ENCODE peak calls at places on chromosomes 13 and 19, in ten cellular contexts. H, T, N, W, L, U, O, S, D and Z are unnamed samples.

GRCh38 chr19:10290876-10291553 is 1.3 kb downstream of the ICAM5 start:
- DNase-seq in H (peak; percentile 40), T (no peak), N (no peak), W (no peak), L (peak; percentile 42), U (peak; percentile 51), O (peak; percentile 80), S (no peak), D (no peak), Z (peak; percentile 80)

GRCh38 chr13:30569901-30570576 is 47.7 kb upstream of the USPL1 start:
- DNase-seq in H (no peak), T (no peak), N (no peak), W (no peak), L (no peak), U (no peak), O (peak; percentile 99), S (no peak), D (no peak), Z (no peak)

GRCh38 chr13:113110048-113110851 is 4.7 kb downstream of the F7 start:
- DNase-seq in H (no peak), T (no peak), N (peak; percentile 17), W (peak; percentile 59), L (no peak), U (peak; percentile 33), O (peak; percentile 37), S (no peak), D (no peak), Z (no peak)

GRCh38 chr19:43300206-43300605 is 30.9 kb upstream of the PSG9 start:
- DNase-seq in H (no peak), T (no peak), N (no peak), W (no peak), L (no peak), U (no peak), O (no peak), S (no peak), D (no peak), Z (no peak)

GRCh38 chr13:73268306-73268705 is 209.5 kb downstream of the KLF5 start:
- DNase-seq in H (no peak), T (no peak), N (no peak), W (no peak), L (no peak), U (no peak), O (peak; percentile 79), S (no peak), D (no peak), Z (no peak)

GRCh38 chr13:89212186-89212585 is 1541.0 kb downstream of the SLITRK5 start:
- DNase-seq in H (no peak), T (no peak), N (no peak), W (no peak), L (no peak), U (no peak), O (no peak), S (no peak), D (no peak), Z (no peak)

GRCh38 chr19:5677156-5677555 is 3.2 kb downstream of the MICOS13 start:
- DNase-seq in H (no peak), T (no peak), N (no peak), W (peak; percentile 75), L (no peak), U (no peak), O (no peak), S (no peak), D (no peak), Z (no peak)

GRCh38 chr19:50838239-50838638 is 4.9 kb upstream of the KLK15 start:
- DNase-seq in H (no peak), T (no peak), N (no peak), W (no peak), L (peak; percentile 49), U (no peak), O (peak; percentile 21), S (no peak), D (no peak), Z (no peak)

GRCh38 chr19:18223860-18224524 is 2.2 kb downstream of the PDE4C start:
- DNase-seq in H (peak; percentile 21), T (no peak), N (no peak), W (peak; percentile 80), L (peak; percentile 83), U (no peak), O (no peak), S (peak; percentile 39), D (peak; percentile 62), Z (peak; percentile 73)

GRCh38 chr13:25570185-25570584 is 198.4 kb downstream of the ATP8A2 start:
- DNase-seq in H (no peak), T (no peak), N (no peak), W (no peak), L (no peak), U (no peak), O (no peak), S (no peak), D (no peak), Z (no peak)

GRCh38 chr13:32212420-32212819 is 102.7 kb downstream of the ZAR1L start:
- DNase-seq in H (no peak), T (no peak), N (no peak), W (no peak), L (no peak), U (no peak), O (peak; percentile 83), S (no peak), D (no peak), Z (no peak)

GRCh38 chr13:20475927-20476691 is 49.5 kb downstream of the CRYL1 start:
- DNase-seq in H (peak; percentile 83), T (peak; percentile 67), N (peak; percentile 90), W (no peak), L (no peak), U (peak; percentile 69), O (no peak), S (no peak), D (no peak), Z (no peak)

GRCh38 chr13:43245374-43245964 is 222.1 kb downstream of the DNAJC15 start:
- DNase-seq in H (no peak), T (no peak), N (no peak), W (no peak), L (no peak), U (no peak), O (peak; percentile 87), S (no peak), D (no peak), Z (no peak)

GRCh38 chr19:14814982-14815381 is 20.0 kb downstream of the OR7A5 start:
- DNase-seq in H (no peak), T (no peak), N (no peak), W (no peak), L (no peak), U (no peak), O (no peak), S (no peak), D (no peak), Z (no peak)

DNA sequence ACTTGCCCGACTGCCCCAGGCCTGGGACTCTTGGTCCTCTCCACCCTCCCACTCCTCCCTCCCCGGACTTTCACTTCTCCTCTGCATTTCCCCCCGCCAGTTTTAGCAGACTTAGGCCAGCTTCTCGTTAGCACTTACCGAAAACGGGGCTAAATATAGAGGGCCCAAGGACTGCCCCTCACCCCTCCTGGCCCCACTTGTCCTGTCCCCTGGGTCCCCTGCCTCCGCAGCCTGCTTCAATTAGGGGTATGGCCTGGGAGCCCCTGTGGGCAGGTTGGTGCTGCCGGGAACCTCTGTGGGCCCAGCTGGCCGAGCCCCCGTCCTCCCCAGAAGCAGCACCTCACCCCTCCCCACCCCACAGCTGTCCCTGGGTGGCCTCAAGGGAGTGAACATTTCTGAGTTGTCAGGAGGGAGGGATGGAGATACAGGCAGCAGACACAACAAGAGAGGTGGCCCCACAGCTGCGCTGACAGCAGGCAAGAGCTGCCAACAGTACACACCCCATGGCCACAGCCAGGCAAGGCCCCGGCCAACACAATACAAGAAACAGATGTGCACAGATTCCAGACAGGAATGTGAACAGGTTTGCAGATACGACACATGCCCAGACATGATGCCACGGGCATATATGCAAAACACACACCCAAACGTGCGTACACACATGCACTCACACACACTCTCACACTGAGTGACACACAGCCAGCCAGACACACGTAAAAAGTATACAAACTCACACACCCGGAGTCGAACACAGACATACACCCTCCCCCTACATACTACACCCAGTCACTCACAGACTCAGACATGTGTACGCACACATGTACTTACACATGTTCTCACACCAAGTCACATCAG is 2.6 kb downstream of the POU2F2 start:
- DNase-seq in H (no peak), T (no peak), N (no peak), W (no peak), L (peak; percentile 97), U (no peak), O (peak; percentile 81), S (no peak), D (no peak), Z (no peak)
- H3K27ac ChIP-seq in H (peak overlapping the region; percentile 49), T (peak overlapping the region; percentile 77), N (peak overlapping the region; percentile 22), W (no peak overlapping the region), L (peak overlapping the region; percentile 93), U (no peak overlapping the region), O (peak overlapping the region; percentile 47), S (no peak overlapping the region), D (no peak overlapping the region), Z (no peak overlapping the region)

GRCh38 chr19:23822735-23823134 is 64.0 kb upstream of the ZNF681 start:
- DNase-seq in H (no peak), T (no peak), N (no peak), W (no peak), L (no peak), U (no peak), O (no peak), S (no peak), D (no peak), Z (no peak)
- H3K9me3 ChIP-seq in H (peaks cover 61% of the 10 kb centered on the region), T (peaks cover 7% of the 10 kb centered on the region), N (peaks cover 9% of the 10 kb centered on the region), W (no peaks in the 10 kb centered on the region), L (peaks cover 78% of the 10 kb centered on the region), U (peaks cover 10% of the 10 kb centered on the region), O (no peaks in the 10 kb centered on the region), S (peaks cover 34% of the 10 kb centered on the region), D (peaks cover 39% of the 10 kb centered on the region), Z (peaks cover 23% of the 10 kb centered on the region)

GRCh38 chr19:23070353-23070781 is 46.5 kb upstream of the ZNF730 start:
- DNase-seq in H (no peak), T (no peak), N (no peak), W (peak; percentile 42), L (no peak), U (no peak), O (peak; percentile 45), S (peak; percentile 34), D (no peak), Z (peak; percentile 85)
- H3K4me3 ChIP-seq in H (no peak overlapping the region), T (no peak overlapping the region), N (no peak overlapping the region), W (peak overlapping the region; percentile 1), L (no peak overlapping the region), U (no peak overlapping the region), O (no peak overlapping the region), S (no peak overlapping the region), D (no peak overlapping the region), Z (peak overlapping the region; percentile 55)

GRCh38 chr13:97387487-97388353 is 46.2 kb upstream of the RAP2A start:
- DNase-seq in H (no peak), T (no peak), N (no peak), W (no peak), L (no peak), U (no peak), O (no peak), S (no peak), D (no peak), Z (no peak)
- H3K27ac ChIP-seq in H (no peak overlapping the region), T (no peak overlapping the region), N (no peak overlapping the region), W (peak overlapping the region; percentile 32), L (no peak overlapping the region), U (no peak overlapping the region), O (no peak overlapping the region), S (peak overlapping the region; percentile 31), D (no peak overlapping the region), Z (no peak overlapping the region)